ENCODE peak calls at places on chromosome 19, in four cellular contexts. X is endodermal cell, I is foreskin fibroblast, K is choroid plexus epithelial cell. F is an unnamed sample.

GRCh38 chr19:50977626-50978025 is 6.1 kb downstream of the KLK7 start:
- DNase-seq in K (no peak), I (no peak), X (peak; percentile 49), F (no peak)

GRCh38 chr19:6059996-6060599 is 50.2 kb downstream of the RFX2 start:
- DNase-seq in K (no peak), X (no peak), I (no peak), F (no peak)

GRCh38 chr19:14416743-14417214 is 2.4 kb downstream of the DDX39A start:
- DNase-seq in X (no peak), K (no peak), I (no peak), F (peak; percentile 65)

GRCh38 chr19:32921624-32922023 is 50.1 kb downstream of the CEP89 start:
- DNase-seq in K (no peak), X (no peak), I (no peak), F (no peak)

GRCh38 chr19:31991984-31992655 is 353.3 kb upstream of the ZNF507 start:
- DNase-seq in K (no peak), X (no peak), I (no peak), F (no peak)

GRCh38 chr19:41870401-41870873 is 6.6 kb upstream of the CD79A start:
- DNase-seq in K (peak; percentile 30), X (peak; percentile 59), I (peak; percentile 37), F (peak; percentile 74)

GRCh38 chr19:9528757-9529336 is 9.6 kb downstream of the ZNF426 start:
- DNase-seq in I (no peak), K (peak; percentile 19), X (no peak), F (peak; percentile 32)

GRCh38 chr19:38115264-38115802 is 108.7 kb downstream of the DPF1 start:
- DNase-seq in I (no peak), X (no peak), K (no peak), F (no peak)

GRCh38 chr19:5166262-5166661 is 174.3 kb downstream of the PTPRS start:
- DNase-seq in X (no peak), I (peak; percentile 62), K (peak; percentile 48), F (peak; percentile 86)

GRCh38 chr19:41739361-41739760 is 16.0 kb upstream of the CEACAM6 start:
- DNase-seq in X (no peak), I (no peak), K (no peak), F (no peak)

GRCh38 chr19:40251244-40251643 is 24.8 kb upstream of the CCNP start:
- DNase-seq in X (no peak), I (no peak), K (no peak), F (no peak)

GRCh38 chr19:50580970-50581636 is 12.9 kb upstream of the LRRC4B start:
- DNase-seq in K (no peak), X (no peak), I (no peak), F (no peak)

GRCh38 chr19:5073153-5073844 is 104.4 kb downstream of the KDM4B start:
- DNase-seq in I (no peak), K (no peak), X (peak; percentile 74), F (no peak)

GRCh38 chr19:14198384-14199376 is 7.3 kb downstream of the ADGRL1 start:
- DNase-seq in X (peak; percentile 60), K (no peak), I (no peak), F (no peak)

GRCh38 chr19:30228726-30229523 is 143.3 kb upstream of the ZNF536 start:
- DNase-seq in I (no peak), X (peak; percentile 67), K (peak; percentile 20), F (peak; percentile 7)

GRCh38 chr19:35845215-35846037 is 6.9 kb downstream of the NPHS1 start:
- DNase-seq in X (peak; percentile 77), K (no peak), I (no peak), F (peak; percentile 28)

GRCh38 chr19:30307191-30307974 is 64.8 kb upstream of the ZNF536 start:
- DNase-seq in K (no peak), X (peak; percentile 12), I (no peak), F (no peak)

GRCh38 chr19:36019061-36019670 is 5.2 kb upstream of the ALKBH6 start:
- DNase-seq in X (no peak), K (no peak), I (no peak), F (no peak)

GRCh38 chr19:41407271-41407670 is 9.7 kb downstream of the BCKDHA start:
- DNase-seq in X (peak; percentile 92), I (no peak), K (peak; percentile 76), F (no peak)

GRCh38 chr19:33604651-33605050 is 17.1 kb upstream of the CHST8 start:
- DNase-seq in X (no peak), K (no peak), I (no peak), F (no peak)

GRCh38 chr19:55460670-55461258 is 678 bp downstream of the ISOC2 start:
- DNase-seq in K (peak; percentile 86), I (peak; percentile 81), X (peak; percentile 96), F (peak; percentile 88)

GRCh38 chr19:29162694-29163093 is 50.3 kb downstream of the UQCRFS1 start:
- DNase-seq in K (no peak), I (no peak), X (no peak), F (no peak)

GRCh38 chr19:28213476-28214082 is 999.4 kb downstream of the UQCRFS1 start:
- DNase-seq in K (no peak), X (no peak), I (no peak), F (peak; percentile 42)

GRCh38 chr19:49758292-49758691 is 4.8 kb downstream of the TSKS start:
- DNase-seq in K (peak; percentile 71), X (peak; percentile 57), I (peak; percentile 65), F (peak; percentile 81)

GRCh38 chr19:32387701-32388392 is 17.7 kb upstream of the DPY19L3 start:
- DNase-seq in X (no peak), I (peak; percentile 87), K (peak; percentile 12), F (peak; percentile 85)

GRCh38 chr19:37691881-37692504 is 27.6 kb downstream of the ZNF607 start:
- DNase-seq in K (peak; percentile 93), X (peak; percentile 91), I (peak; percentile 87), F (peak; percentile 94)

GRCh38 chr19:1223018-1223855 is 14.6 kb downstream of the CBARP start:
- DNase-seq in K (peak; percentile 54), I (no peak), X (peak; percentile 91), F (peak; percentile 52)

GRCh38 chr19:47598407-47599349 is 10.3 kb upstream of the BICRA start:
- DNase-seq in X (peak; percentile 91), I (peak; percentile 95), K (peak; percentile 97), F (peak; percentile 98)

DNA sequence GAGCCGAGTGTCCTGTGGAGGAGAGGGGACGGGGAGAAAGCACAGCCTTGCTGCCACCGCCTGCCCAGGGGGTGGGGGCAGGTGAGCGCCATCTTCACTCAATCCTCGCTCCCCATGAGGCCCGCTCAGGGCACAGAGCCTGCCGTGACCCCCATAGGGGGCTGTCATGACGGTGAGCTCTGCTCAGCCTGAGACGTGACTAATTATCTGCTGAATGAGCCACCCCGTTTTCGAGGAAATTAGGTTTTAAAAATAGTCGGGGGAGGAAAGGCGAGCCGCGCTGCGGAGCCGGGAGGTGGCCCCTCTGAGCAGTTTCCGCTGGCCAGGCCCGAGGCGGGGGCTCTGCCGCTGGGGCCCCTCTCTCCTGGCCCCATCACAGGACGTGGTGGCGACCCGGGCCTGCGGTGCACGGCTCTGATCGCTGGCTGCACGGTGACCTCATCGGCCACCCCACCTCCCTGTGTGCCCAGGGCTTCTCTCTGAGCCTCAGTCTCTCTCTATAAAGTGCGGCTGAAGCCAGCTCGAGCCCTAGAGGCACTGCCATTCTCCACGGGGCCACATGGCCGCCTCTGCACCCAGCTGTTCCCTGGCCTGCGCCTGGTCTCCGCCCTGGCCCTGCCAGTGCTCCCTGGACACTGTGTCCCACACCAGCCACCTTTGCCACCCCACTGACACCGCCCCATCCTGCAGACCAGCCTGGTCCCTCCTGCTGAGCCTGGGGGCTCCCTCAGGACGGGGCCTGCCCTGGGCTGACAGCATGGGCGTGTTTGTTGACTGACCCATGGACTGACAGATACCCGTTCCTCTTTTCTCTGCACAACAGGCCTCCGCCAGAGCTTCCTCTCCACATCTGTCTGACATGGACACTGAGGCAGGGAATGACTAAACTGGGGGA is 28.3 kb downstream of the PIP5K1C start:
- DNase-seq in I (no peak), X (peak; percentile 45), K (peak; percentile 62), F (peak; percentile 53)
- H3K4me3 ChIP-seq in I (no peak overlapping the region), X (no peak overlapping the region), K (no peak overlapping the region), F (no peak overlapping the region)

GRCh38 chr19:54418030-54418929 is 3.0 kb downstream of the TTYH1 start:
- DNase-seq in K (peak; percentile 52), I (peak; percentile 12), X (peak; percentile 68), F (no peak)

GRCh38 chr19:54418930-54419800 is 3.9 kb downstream of the TTYH1 start:
- DNase-seq in K (no peak), I (no peak), X (no peak), F (no peak)

GRCh38 chr19:54415208-54415900 is at the start of gene TTYH1:
- DNase-seq in I (no peak), K (no peak), X (peak; percentile 84), F (no peak)

GRCh38 chr19:54415901-54416621 is 797 bp downstream of the TTYH1 start:
- DNase-seq in K (no peak), I (no peak), X (peak; percentile 60), F (no peak)

DNA sequence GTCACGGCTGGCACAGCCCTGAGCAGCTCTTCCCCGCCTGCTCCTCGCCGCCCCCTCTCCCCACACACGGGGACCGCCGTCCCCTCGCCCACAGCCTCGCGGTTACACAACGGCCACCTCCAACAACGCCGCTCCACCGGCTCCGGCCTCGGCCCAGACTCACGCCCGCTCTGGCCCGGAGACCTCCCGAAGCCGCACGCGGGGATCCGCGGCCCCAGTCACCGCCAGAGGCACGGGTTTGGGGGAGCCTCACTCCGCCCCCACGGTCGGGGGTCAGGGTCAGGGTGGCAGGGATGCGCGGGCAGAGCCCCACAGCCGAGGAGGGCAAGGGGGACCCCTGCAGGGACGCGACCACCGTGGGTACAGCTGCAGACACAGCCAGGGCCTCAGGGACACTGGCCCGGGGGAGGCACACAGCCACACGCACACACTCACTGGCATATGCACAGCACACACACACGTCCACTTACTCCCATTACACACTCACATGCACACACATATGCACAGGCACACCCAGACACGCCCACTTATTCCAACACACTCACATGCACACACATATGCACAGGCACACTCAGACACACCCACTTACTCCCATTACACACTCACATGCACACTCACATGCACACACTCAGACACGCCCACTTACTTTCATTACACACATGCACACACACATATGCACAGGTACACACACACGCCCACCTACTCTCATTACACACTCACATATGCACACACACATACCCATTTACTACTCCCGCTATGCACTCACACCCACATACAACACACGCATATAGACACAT is 1.6 kb downstream of the TTYH1 start:
- DNase-seq in I (no peak), K (no peak), X (peak; percentile 61), F (no peak)
- H3K4me3 ChIP-seq in I (no peak overlapping the region), K (no peak overlapping the region), X (no peak overlapping the region), F (no peak overlapping the region)

DNA sequence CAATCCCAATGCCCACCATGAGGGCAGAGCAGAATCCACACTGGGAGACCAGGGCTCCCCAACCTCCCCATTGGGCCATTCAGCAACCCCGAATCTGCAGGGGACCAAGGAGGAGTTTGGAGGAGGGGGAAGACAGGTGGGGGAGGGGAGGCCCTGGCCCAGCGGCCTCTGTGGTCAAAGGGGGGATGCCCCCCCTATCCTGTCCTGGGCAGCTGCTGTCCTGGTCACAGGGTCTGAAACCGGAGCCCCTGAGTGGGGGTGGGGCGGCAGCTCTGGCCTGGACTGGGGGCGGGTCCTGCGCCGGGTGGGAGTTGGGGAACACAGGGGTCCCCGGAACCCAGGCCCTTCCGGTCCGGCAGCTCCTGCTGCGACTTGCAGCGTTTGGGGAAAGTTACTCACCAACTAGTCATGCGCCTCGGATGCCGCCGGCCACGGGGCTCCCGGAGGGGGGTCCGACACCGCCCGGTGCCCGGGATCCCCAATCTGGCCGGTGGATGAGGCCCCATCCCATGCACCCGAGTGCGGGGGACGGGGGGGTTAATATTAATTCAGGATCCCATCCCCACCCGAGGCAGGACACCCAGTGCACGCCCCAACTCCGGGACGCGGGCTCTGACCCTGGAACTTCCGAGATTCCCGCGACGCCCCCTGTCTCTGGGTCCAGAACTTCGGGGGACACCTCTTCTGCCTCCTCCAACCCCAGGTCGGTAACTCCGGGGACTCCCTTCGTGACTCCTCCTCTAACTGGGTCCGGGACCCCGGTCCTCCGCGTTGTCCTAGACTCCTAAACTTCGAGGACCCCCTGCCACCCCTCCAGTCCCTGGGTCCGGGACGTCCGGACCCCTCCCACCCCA is 868 bp downstream of the HOMER3 start:
- DNase-seq in K (peak; percentile 66), I (peak; percentile 56), X (peak; percentile 81), F (peak; percentile 45)
- H3K4me3 ChIP-seq in K (peak overlapping the region; percentile 77), I (peak overlapping the region; percentile 97), X (peak overlapping the region; percentile 82), F (peak overlapping the region; percentile 68)

GRCh38 chr19:45823182-45823581 is 8.1 kb upstream of the RSPH6A start:
- DNase-seq in K (no peak), I (no peak), X (no peak), F (no peak)
- H3K4me3 ChIP-seq in K (no peak overlapping the region), I (no peak overlapping the region), X (no peak overlapping the region), F (no peak overlapping the region)